ENCODE peak calls at places on chromosomes 7 and 10, in five cellular contexts. One of them, this sample, is unnamed.

GRCh38 chr7:139576179-139576973 is 52.9 kb downstream of the CLEC2L start:
- DNase-seq in T follicular helper cell: no peak
- DNase-seq in activated CD4-positive, alpha-beta memory T cell treated with anti-CD3 and anti-CD28 coated beads for 36 hours: no peak
- DNase-seq in CD8-positive, alpha-beta T cell: no peak
- DNase-seq in GOT3: no peak
- DNase-seq in this sample: no peak

GRCh38 chr10:120400601-120401000 is 56.4 kb upstream of the PLPP4 start:
- DNase-seq in T follicular helper cell: no peak
- DNase-seq in activated CD4-positive, alpha-beta memory T cell treated with anti-CD3 and anti-CD28 coated beads for 36 hours: no peak
- DNase-seq in CD8-positive, alpha-beta T cell: no peak
- DNase-seq in GOT3: no peak
- DNase-seq in this sample: no peak

GRCh38 chr10:61923210-61924024 is 21.9 kb downstream of the ARID5B start:
- DNase-seq in T follicular helper cell: no peak
- DNase-seq in activated CD4-positive, alpha-beta memory T cell treated with anti-CD3 and anti-CD28 coated beads for 36 hours: no peak
- DNase-seq in CD8-positive, alpha-beta T cell: no peak
- DNase-seq in GOT3: no peak
- DNase-seq in this sample: no peak

GRCh38 chr7:1055084-1055450 is 10.7 kb downstream of the GPR146 start:
- DNase-seq in T follicular helper cell: peak; percentile 27
- DNase-seq in activated CD4-positive, alpha-beta memory T cell treated with anti-CD3 and anti-CD28 coated beads for 36 hours: peak; percentile 61
- DNase-seq in CD8-positive, alpha-beta T cell: no peak
- DNase-seq in GOT3: no peak
- DNase-seq in this sample: no peak

GRCh38 chr10:75693453-75693852 is 262.0 kb downstream of the LRMDA start:
- DNase-seq in T follicular helper cell: no peak
- DNase-seq in activated CD4-positive, alpha-beta memory T cell treated with anti-CD3 and anti-CD28 coated beads for 36 hours: no peak
- DNase-seq in CD8-positive, alpha-beta T cell: no peak
- DNase-seq in GOT3: no peak
- DNase-seq in this sample: no peak

GRCh38 chr7:158256091-158256816 is 331.4 kb downstream of the PTPRN2 start:
- DNase-seq in T follicular helper cell: no peak
- DNase-seq in activated CD4-positive, alpha-beta memory T cell treated with anti-CD3 and anti-CD28 coated beads for 36 hours: no peak
- DNase-seq in CD8-positive, alpha-beta T cell: no peak
- DNase-seq in GOT3: no peak
- DNase-seq in this sample: no peak

GRCh38 chr7:123929107-123929506 is 4.1 kb downstream of the SPAM1 start:
- DNase-seq in T follicular helper cell: no peak
- DNase-seq in activated CD4-positive, alpha-beta memory T cell treated with anti-CD3 and anti-CD28 coated beads for 36 hours: no peak
- DNase-seq in CD8-positive, alpha-beta T cell: no peak
- DNase-seq in GOT3: no peak
- DNase-seq in this sample: no peak

GRCh38 chr7:39416866-39417265 is 149.3 kb upstream of the YAE1 start:
- DNase-seq in T follicular helper cell: no peak
- DNase-seq in activated CD4-positive, alpha-beta memory T cell treated with anti-CD3 and anti-CD28 coated beads for 36 hours: no peak
- DNase-seq in CD8-positive, alpha-beta T cell: no peak
- DNase-seq in GOT3: no peak
- DNase-seq in this sample: no peak

GRCh38 chr7:19928247-19928646 is 154.8 kb upstream of the TMEM196 start:
- DNase-seq in T follicular helper cell: no peak
- DNase-seq in activated CD4-positive, alpha-beta memory T cell treated with anti-CD3 and anti-CD28 coated beads for 36 hours: no peak
- DNase-seq in CD8-positive, alpha-beta T cell: no peak
- DNase-seq in GOT3: no peak
- DNase-seq in this sample: no peak

GRCh38 chr7:95772298-95772770 is at the start of gene DYNC1I1:
- DNase-seq in T follicular helper cell: no peak
- DNase-seq in activated CD4-positive, alpha-beta memory T cell treated with anti-CD3 and anti-CD28 coated beads for 36 hours: peak; percentile 32
- DNase-seq in CD8-positive, alpha-beta T cell: no peak
- DNase-seq in GOT3: peak; percentile 11
- DNase-seq in this sample: peak; percentile 57

This sample was measured in T1000.